ENCODE peak calls at places on chromosomes 2 and 18, in four cellular contexts. One of them, this sample, is unnamed. For H3K4me1, the result is how much of the 10 kb centered on the place peaks cover.

GRCh38 chr2:215529271-215529670 is 93.4 kb upstream of the FN1 start:
- DNase-seq in suprapubic skin: no peak
- DNase-seq in uterus: no peak
- DNase-seq in astrocyte: peak
- DNase-seq in this sample: no peak

GRCh38 chr2:116456429-116456828 is 1358.1 kb upstream of the DDX18 start:
- DNase-seq in suprapubic skin: no peak
- DNase-seq in uterus: no peak
- DNase-seq in astrocyte: no peak
- DNase-seq in this sample: no peak

GRCh38 chr2:136101042-136101441 is 16.9 kb downstream of the CXCR4 start:
- DNase-seq in suprapubic skin: no peak
- DNase-seq in uterus: no peak
- DNase-seq in astrocyte: no peak
- DNase-seq in this sample: no peak

GRCh38 chr2:75221872-75222271 is 22.6 kb upstream of the TACR1 start:
- DNase-seq in suprapubic skin: no peak
- DNase-seq in uterus: no peak
- DNase-seq in astrocyte: peak
- DNase-seq in this sample: no peak

GRCh38 chr2:232478571-232479340 is 8.9 kb downstream of the ECEL1 start:
- DNase-seq in suprapubic skin: peak
- DNase-seq in uterus: no peak
- DNase-seq in astrocyte: no peak
- DNase-seq in this sample: no peak

GRCh38 chr2:11389551-11390528 is 45.4 kb upstream of the ROCK2 start:
- DNase-seq in suprapubic skin: no peak
- DNase-seq in uterus: no peak
- DNase-seq in astrocyte: peak
- DNase-seq in this sample: no peak

GRCh38 chr2:148540022-148540421 is 104.5 kb upstream of the EPC2 start:
- DNase-seq in suprapubic skin: no peak
- DNase-seq in uterus: no peak
- DNase-seq in astrocyte: no peak
- DNase-seq in this sample: no peak

GRCh38 chr2:9422321-9423099 is 818 bp downstream of the ITGB1BP1 start:
- DNase-seq in suprapubic skin: peak
- DNase-seq in uterus: peak
- DNase-seq in astrocyte: no peak
- DNase-seq in this sample: peak

GRCh38 chr2:40049782-40050181 is 270.7 kb upstream of the THUMPD2 start:
- DNase-seq in suprapubic skin: no peak
- DNase-seq in uterus: no peak
- DNase-seq in astrocyte: no peak
- DNase-seq in this sample: no peak

GRCh38 chr2:121539722-121540469 is 9.2 kb downstream of the RNU4ATAC start:
- DNase-seq in suprapubic skin: no peak
- DNase-seq in uterus: no peak
- DNase-seq in astrocyte: no peak
- DNase-seq in this sample: no peak

GRCh38 chr18:36075862-36076587 is 8.7 kb upstream of the RPRD1A start:
- DNase-seq in suprapubic skin: no peak
- DNase-seq in uterus: no peak
- DNase-seq in astrocyte: peak
- DNase-seq in this sample: no peak

GRCh38 chr2:84132371-84132770 is 326.7 kb downstream of the SUCLG1 start:
- DNase-seq in suprapubic skin: no peak
- DNase-seq in uterus: no peak
- DNase-seq in astrocyte: no peak
- DNase-seq in this sample: no peak

GRCh38 chr2:88159955-88160415 is 10.2 kb upstream of the THNSL2 start:
- DNase-seq in suprapubic skin: no peak
- DNase-seq in uterus: peak
- DNase-seq in astrocyte: peak
- DNase-seq in this sample: peak

GRCh38 chr2:169082995-169083394 is 13.6 kb downstream of the DHRS9 start:
- DNase-seq in suprapubic skin: no peak
- DNase-seq in uterus: no peak
- DNase-seq in astrocyte: no peak
- DNase-seq in this sample: no peak

GRCh38 chr2:240573516-240574385 is 5.5 kb downstream of the RNPEPL1 start:
- DNase-seq in suprapubic skin: no peak
- DNase-seq in uterus: no peak
- DNase-seq in astrocyte: no peak
- DNase-seq in this sample: no peak

GRCh38 chr18:10045296-10045891 is 131.6 kb downstream of the VAPA start:
- DNase-seq in suprapubic skin: no peak
- DNase-seq in uterus: peak
- DNase-seq in astrocyte: no peak
- DNase-seq in this sample: no peak

GRCh38 chr2:55416826-55417568 is 2.7 kb downstream of the CCDC88A start:
- DNase-seq in suprapubic skin: no peak
- DNase-seq in uterus: no peak
- DNase-seq in astrocyte: no peak
- DNase-seq in this sample: no peak

GRCh38 chr2:70094978-70095832 is 7.9 kb downstream of the PCBP1 start:
- DNase-seq in suprapubic skin: peak
- DNase-seq in uterus: peak
- DNase-seq in astrocyte: peak
- DNase-seq in this sample: no peak

GRCh38 chr2:239934571-239935171 is 90.5 kb downstream of the NDUFA10 start:
- DNase-seq in suprapubic skin: peak
- DNase-seq in uterus: peak
- DNase-seq in astrocyte: no peak
- DNase-seq in this sample: peak

GRCh38 chr2:43424262-43425207 is 171.3 kb downstream of the THADA start:
- DNase-seq in suprapubic skin: no peak
- DNase-seq in uterus: peak
- DNase-seq in astrocyte: peak
- DNase-seq in this sample: no peak

GRCh38 chr2:224405841-224406370 is 4.0 kb upstream of the FAM124B start:
- DNase-seq in suprapubic skin: no peak
- DNase-seq in uterus: no peak
- DNase-seq in astrocyte: no peak
- DNase-seq in this sample: no peak

GRCh38 chr2:195756218-195756941 is 99.4 kb downstream of the SLC39A10 start:
- DNase-seq in suprapubic skin: no peak
- DNase-seq in uterus: no peak
- DNase-seq in astrocyte: peak
- DNase-seq in this sample: no peak

GRCh38 chr18:66727991-66728390 is 124.1 kb upstream of the CDH19 start:
- DNase-seq in suprapubic skin: no peak
- DNase-seq in uterus: no peak
- DNase-seq in astrocyte: no peak
- DNase-seq in this sample: no peak

GRCh38 chr2:46344696-46345095 is 47.5 kb downstream of the EPAS1 start:
- DNase-seq in suprapubic skin: no peak
- DNase-seq in uterus: no peak
- DNase-seq in astrocyte: no peak
- DNase-seq in this sample: no peak

GRCh38 chr2:46339676-46340459 is 42.7 kb downstream of the EPAS1 start:
- DNase-seq in suprapubic skin: no peak
- DNase-seq in uterus: peak
- DNase-seq in astrocyte: no peak
- DNase-seq in this sample: no peak

GRCh38 chr2:46340740-46341420 is 43.7 kb downstream of the EPAS1 start:
- DNase-seq in suprapubic skin: no peak
- DNase-seq in uterus: no peak
- DNase-seq in astrocyte: peak
- DNase-seq in this sample: no peak

GRCh38 chr2:46345775-46346174 is 48.6 kb downstream of the EPAS1 start:
- DNase-seq in suprapubic skin: no peak
- DNase-seq in uterus: no peak
- DNase-seq in astrocyte: no peak
- DNase-seq in this sample: no peak

DNA sequence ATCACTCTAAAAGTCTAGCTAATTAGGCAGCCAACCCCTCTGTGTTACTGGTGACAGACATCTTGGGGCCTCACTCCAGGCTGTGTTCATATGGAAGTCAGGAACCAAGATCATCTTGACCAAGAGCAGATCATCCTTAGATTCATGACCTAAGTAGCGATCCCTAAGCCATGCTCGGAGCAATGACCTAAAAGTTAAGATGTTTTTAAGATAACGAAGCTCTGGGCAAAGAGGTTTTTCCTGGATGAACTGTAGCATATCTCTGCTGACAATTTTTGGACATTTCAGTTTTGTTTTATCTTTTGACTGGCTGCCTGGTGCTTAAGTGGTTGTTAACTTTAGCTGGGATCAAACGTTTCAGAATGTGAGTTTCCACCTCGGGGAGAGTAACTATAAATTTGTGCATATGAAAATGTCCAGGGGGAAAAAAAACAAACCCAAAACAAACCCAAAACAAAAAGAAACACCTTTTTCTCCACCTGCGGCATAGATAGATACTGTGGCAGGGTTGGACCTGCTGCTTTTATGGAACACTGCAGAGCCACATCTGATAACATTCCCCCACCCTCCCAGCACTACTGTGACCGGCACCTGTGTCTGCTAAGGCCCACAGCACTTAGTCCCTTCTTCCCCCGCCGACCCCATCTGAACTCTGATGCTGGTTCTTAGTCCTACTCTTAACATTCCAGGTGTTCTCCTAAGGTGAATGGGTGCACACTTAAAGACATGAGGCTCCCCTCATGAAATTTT is 45.5 kb downstream of the EPAS1 start:
- DNase-seq in suprapubic skin: no peak
- DNase-seq in uterus: no peak
- DNase-seq in astrocyte: no peak
- DNase-seq in this sample: no peak
- H3K27ac ChIP-seq in suprapubic skin: no peak
- H3K27ac ChIP-seq in uterus: no peak
- H3K27ac ChIP-seq in astrocyte: no peak
- H3K27ac ChIP-seq in this sample: no peak

GRCh38 chr18:68800075-68800474 is 2.2 kb downstream of the CCDC102B start:
- DNase-seq in suprapubic skin: no peak
- DNase-seq in uterus: no peak
- DNase-seq in astrocyte: no peak
- DNase-seq in this sample: no peak
- TF ChIP-seq CTCF in suprapubic skin: no peak
- TF ChIP-seq CTCF in uterus: no peak
- TF ChIP-seq CTCF in astrocyte: no peak
- TF ChIP-seq CTCF in this sample: no peak

GRCh38 chr2:237701859-237702370 is 74.5 kb downstream of the LRRFIP1 start:
- DNase-seq in suprapubic skin: peak
- DNase-seq in uterus: no peak
- DNase-seq in astrocyte: no peak
- DNase-seq in this sample: no peak

GRCh38 chr2:237700583-237701032 is 73.2 kb downstream of the LRRFIP1 start:
- DNase-seq in suprapubic skin: peak
- DNase-seq in uterus: peak
- DNase-seq in astrocyte: peak
- DNase-seq in this sample: peak

GRCh38 chr2:237702439-237703397 is 75.3 kb downstream of the LRRFIP1 start:
- DNase-seq in suprapubic skin: peak
- DNase-seq in uterus: peak
- DNase-seq in astrocyte: peak
- DNase-seq in this sample: no peak

GRCh38 chr2:237699870-237700582 is 72.6 kb downstream of the LRRFIP1 start:
- DNase-seq in suprapubic skin: peak
- DNase-seq in uterus: no peak
- DNase-seq in astrocyte: no peak
- DNase-seq in this sample: no peak

DNA sequence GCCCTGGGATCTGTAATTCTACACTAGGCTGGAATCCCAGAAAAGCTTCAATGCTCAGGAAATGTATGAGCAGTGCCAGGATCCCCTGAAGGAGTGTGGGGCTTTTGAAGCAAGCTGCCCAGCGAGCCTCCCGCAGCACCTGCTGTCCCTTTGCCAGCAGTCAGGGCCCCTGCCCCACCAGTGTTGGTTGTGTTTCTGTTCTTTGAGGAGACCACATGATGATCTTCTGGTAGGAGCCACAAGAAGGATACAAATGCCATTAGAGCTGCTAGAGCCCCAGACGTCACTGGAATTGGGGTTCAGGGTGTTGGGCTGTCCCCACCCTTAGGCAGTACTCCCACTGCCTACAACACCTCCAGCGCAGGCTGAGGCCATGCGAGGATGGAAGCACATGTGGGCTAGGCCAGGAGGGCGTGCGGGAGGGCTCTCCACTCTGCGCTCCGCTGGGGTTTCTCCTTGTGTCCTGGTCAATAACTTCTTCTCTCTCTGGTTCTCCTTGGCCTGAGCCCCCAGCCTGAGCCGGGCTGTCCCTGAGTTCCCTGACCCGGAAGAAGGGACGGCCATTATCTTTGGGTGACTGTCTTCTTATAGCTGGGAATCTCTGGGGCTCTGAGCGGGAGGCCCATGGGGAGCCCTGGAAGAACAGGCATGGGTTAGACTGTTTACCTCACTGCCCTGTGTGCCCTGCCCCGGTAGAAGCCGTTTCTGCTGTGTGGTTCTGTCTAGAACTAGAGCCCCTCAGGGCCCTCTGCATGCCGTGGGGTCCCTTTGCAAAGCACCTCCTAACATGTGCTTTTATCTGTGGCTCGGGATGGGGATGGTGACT is 73.9 kb downstream of the LRRFIP1 start:
- DNase-seq in suprapubic skin: peak
- DNase-seq in uterus: no peak
- DNase-seq in astrocyte: no peak
- DNase-seq in this sample: peak
- H3K4me1 ChIP-seq in suprapubic skin: half or more
- H3K4me1 ChIP-seq in uterus: half or more
- H3K4me1 ChIP-seq in astrocyte: half or more
- H3K4me1 ChIP-seq in this sample: half or more

GRCh38 chr2:164840930-164841718 is 499 bp downstream of the COBLL1 start:
- DNase-seq in suprapubic skin: peak
- DNase-seq in uterus: peak
- DNase-seq in astrocyte: peak
- DNase-seq in this sample: no peak

GRCh38 chr2:164841719-164842623 is at the start of gene COBLL1:
- DNase-seq in suprapubic skin: peak
- DNase-seq in uterus: peak
- DNase-seq in astrocyte: peak
- DNase-seq in this sample: no peak

GRCh38 chr2:164840458-164840929 is 1.1 kb downstream of the COBLL1 start:
- DNase-seq in suprapubic skin: peak
- DNase-seq in uterus: peak
- DNase-seq in astrocyte: no peak
- DNase-seq in this sample: no peak

GRCh38 chr2:164842624-164842966 is 972 bp upstream of the COBLL1 start:
- DNase-seq in suprapubic skin: no peak
- DNase-seq in uterus: no peak
- DNase-seq in astrocyte: no peak
- DNase-seq in this sample: no peak

DNA sequence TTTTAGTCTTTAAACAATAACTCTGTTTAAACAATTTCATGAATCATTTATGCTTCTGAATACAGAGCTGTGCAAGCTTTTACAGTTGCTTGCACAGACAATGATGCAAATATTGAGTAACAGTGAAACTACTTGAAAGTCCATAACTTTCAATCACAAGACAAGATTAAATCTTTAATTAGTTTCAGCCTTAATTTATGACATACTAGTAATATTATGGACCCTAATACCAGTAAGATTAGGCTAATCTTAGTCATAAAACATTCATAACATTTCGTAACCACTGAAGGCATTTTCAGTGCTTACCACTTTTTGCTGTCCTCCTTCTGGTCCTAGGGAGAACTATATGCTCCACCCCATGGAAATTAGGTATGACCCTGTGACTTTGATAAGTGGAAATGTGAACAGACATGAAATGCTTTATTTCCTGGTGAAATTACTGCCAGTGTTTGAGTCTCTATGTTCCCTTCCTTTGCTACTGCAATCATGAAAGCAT is 1.8 kb upstream of the COBLL1 start:
- DNase-seq in suprapubic skin: no peak
- DNase-seq in uterus: no peak
- DNase-seq in astrocyte: no peak
- DNase-seq in this sample: no peak
- H3K27ac ChIP-seq in suprapubic skin: no peak
- H3K27ac ChIP-seq in uterus: no peak
- H3K27ac ChIP-seq in astrocyte: no peak
- H3K27ac ChIP-seq in this sample: no peak

This sample was measured in CD8-positive, alpha-beta T cell.